ENCODE peak calls at places on chromosome 5, in four cellular contexts. T, F, R and W are unnamed samples.
A peak's percentile ranks its signal among the peaks of the same experiment; 100 is the strongest.

GRCh38 chr5:100647461-100648230 is 112.5 kb downstream of the FAM174A start:
- DNase-seq in R (no peak), F (peak; percentile 39), T (no peak), W (peak; percentile 76)

GRCh38 chr5:122141751-122142150 is 12.4 kb downstream of the ZNF474 start:
- DNase-seq in T (no peak), R (no peak), F (no peak), W (no peak)

GRCh38 chr5:57802131-57802530 is 319.5 kb upstream of the ACTBL2 start:
- DNase-seq in T (peak; percentile 58), R (no peak), F (no peak), W (no peak)

GRCh38 chr5:118007262-118007661 is 981.1 kb downstream of the DTWD2 start:
- DNase-seq in T (no peak), R (no peak), F (no peak), W (no peak)

GRCh38 chr5:99019812-99020697 is 91.2 kb upstream of the CHD1 start:
- DNase-seq in R (no peak), F (no peak), T (peak; percentile 88), W (no peak)

GRCh38 chr5:1345876-1346626 is 1.2 kb upstream of the CLPTM1L start:
- DNase-seq in F (no peak), T (no peak), R (no peak), W (no peak)

GRCh38 chr5:76831108-76831447 is 12.2 kb downstream of the F2RL1 start:
- DNase-seq in R (no peak), T (no peak), F (no peak), W (no peak)

GRCh38 chr5:55868846-55869245 is 17.7 kb downstream of the IL31RA start:
- DNase-seq in R (no peak), F (peak; percentile 60), T (peak; percentile 98), W (no peak)

GRCh38 chr5:378976-379742 is 57.6 kb downstream of the AHRR start:
- DNase-seq in T (no peak), R (peak; percentile 33), F (peak; percentile 10), W (peak; percentile 14)

GRCh38 chr5:93360436-93361100 is 220.5 kb downstream of the NR2F1-AS1 start:
- DNase-seq in R (no peak), F (no peak), T (no peak), W (no peak)

GRCh38 chr5:179186801-179187200 is 126.6 kb downstream of the ZNF354C start:
- DNase-seq in F (no peak), R (no peak), T (no peak), W (peak; percentile 13)

GRCh38 chr5:73532195-73532594 is 33.2 kb downstream of the ANKRA2 start:
- DNase-seq in T (no peak), R (no peak), F (no peak), W (no peak)

GRCh38 chr5:7361593-7361992 is 34.3 kb upstream of the ADCY2 start:
- DNase-seq in R (no peak), F (no peak), T (no peak), W (no peak)

GRCh38 chr5:32852535-32852934 is 141.4 kb downstream of the NPR3 start:
- DNase-seq in F (peak; percentile 39), R (peak; percentile 70), T (peak; percentile 79), W (no peak)

GRCh38 chr5:172932313-172933017 is 26.8 kb upstream of the RPL26L1 start:
- DNase-seq in F (peak; percentile 83), T (peak; percentile 65), R (peak; percentile 87), W (peak; percentile 73)

GRCh38 chr5:172713113-172713808 is 57.7 kb downstream of the DUSP1 start:
- DNase-seq in F (peak; percentile 77), R (no peak), T (peak; percentile 18), W (peak; percentile 77)

GRCh38 chr5:32290922-32291321 is 21.8 kb downstream of the MTMR12 start:
- DNase-seq in T (no peak), F (no peak), R (no peak), W (no peak)

GRCh38 chr5:173055983-173056782 is at the start of gene CREBRF:
- DNase-seq in R (peak; percentile 99), F (peak; percentile 98), T (peak; percentile 95), W (peak; percentile 100)

GRCh38 chr5:134948929-134949328 is 18.8 kb upstream of the CATSPER3 start:
- DNase-seq in F (no peak), T (peak; percentile 42), R (peak; percentile 71), W (no peak)

GRCh38 chr5:171599957-171600612 is 180.6 kb downstream of the FGF18 start:
- DNase-seq in R (no peak), T (no peak), F (no peak), W (no peak)

GRCh38 chr5:153860482-153860881 is 178.2 kb downstream of the FAM114A2 start:
- DNase-seq in F (no peak), T (no peak), R (no peak), W (no peak)

GRCh38 chr5:10227396-10227795 is 22.3 kb downstream of the ATPSCKMT start:
- DNase-seq in F (no peak), T (peak; percentile 62), R (no peak), W (no peak)

GRCh38 chr5:42787845-42788244 is 23.8 kb downstream of the SELENOP start:
- DNase-seq in F (no peak), T (no peak), R (no peak), W (no peak)

GRCh38 chr5:308672-309271 is 12.7 kb upstream of the AHRR start:
- DNase-seq in T (peak; percentile 42), R (no peak), F (peak; percentile 65), W (no peak)

GRCh38 chr5:160496784-160497183 is 75.1 kb downstream of the PTTG1 start:
- DNase-seq in R (no peak), F (no peak), T (no peak), W (no peak)

GRCh38 chr5:139823757-139824355 is 28.2 kb downstream of the PSD2 start:
- DNase-seq in T (no peak), R (peak; percentile 34), F (no peak), W (no peak)

GRCh38 chr5:132301341-132302274 is 7.4 kb downstream of the SLC22A4 start:
- DNase-seq in T (no peak), R (no peak), F (peak; percentile 7), W (no peak)

GRCh38 chr5:58911270-58911669 is 328.4 kb downstream of the RAB3C start:
- DNase-seq in F (no peak), T (no peak), R (no peak), W (no peak)
- H3K4me1 ChIP-seq in F (no peaks in the 10 kb centered on the region), T (no peaks in the 10 kb centered on the region), R (no peaks in the 10 kb centered on the region), W (no peaks in the 10 kb centered on the region)

GRCh38 chr5:61916621-61917620 is 389.1 kb upstream of the KIF2A start:
- DNase-seq in F (no peak), T (no peak), R (no peak), W (no peak)
- H3K4me3 ChIP-seq in F (no peak overlapping the region), T (no peak overlapping the region), R (no peak overlapping the region), W (no peak overlapping the region)

GRCh38 chr5:120463991-120464626 is at the start of gene PRR16:
- DNase-seq in R (peak; percentile 74), T (peak; percentile 78), F (peak; percentile 34), W (peak; percentile 47)

GRCh38 chr5:120466337-120467006 is 2.4 kb downstream of the PRR16 start:
- DNase-seq in T (no peak), R (no peak), F (no peak), W (no peak)

GRCh38 chr5:120465281-120465961 is 1.3 kb downstream of the PRR16 start:
- DNase-seq in F (no peak), R (peak; percentile 75), T (peak; percentile 80), W (peak; percentile 69)

GRCh38 chr5:120463026-120463770 is 902 bp upstream of the PRR16 start:
- DNase-seq in T (peak; percentile 34), R (no peak), F (no peak), W (no peak)

GRCh38 chr5:120464627-120465280 is 654 bp downstream of the PRR16 start:
- DNase-seq in T (peak; percentile 83), F (peak; percentile 36), R (peak; percentile 78), W (peak; percentile 38)
- H3K27ac ChIP-seq in T (peak overlapping the region; percentile 69), F (no peak overlapping the region), R (peak overlapping the region; percentile 75), W (peak overlapping the region; percentile 16)

GRCh38 chr5:113527746-113528145 is 14.3 kb downstream of the YTHDC2 start:
- DNase-seq in F (no peak), R (no peak), T (no peak), W (no peak)
- H3K4me1 ChIP-seq in F (peaks cover 36% of the 10 kb centered on the region), R (no peaks in the 10 kb centered on the region), T (peaks cover 2% of the 10 kb centered on the region), W (no peaks in the 10 kb centered on the region)

GRCh38 chr5:151216781-151217180 is 7.1 kb downstream of the CCDC69 start:
- DNase-seq in R (no peak), T (no peak), F (no peak), W (no peak)

GRCh38 chr5:151213803-151214613 is 9.9 kb downstream of the CCDC69 start:
- DNase-seq in T (peak; percentile 53), R (peak; percentile 89), F (peak; percentile 80), W (peak; percentile 93)

GRCh38 chr5:151215546-151215880 is 8.4 kb downstream of the CCDC69 start:
- DNase-seq in T (no peak), R (no peak), F (no peak), W (no peak)

GRCh38 chr5:151212361-151212899 is 11.5 kb downstream of the CCDC69 start:
- DNase-seq in T (no peak), F (peak; percentile 12), R (no peak), W (no peak)

DNA sequence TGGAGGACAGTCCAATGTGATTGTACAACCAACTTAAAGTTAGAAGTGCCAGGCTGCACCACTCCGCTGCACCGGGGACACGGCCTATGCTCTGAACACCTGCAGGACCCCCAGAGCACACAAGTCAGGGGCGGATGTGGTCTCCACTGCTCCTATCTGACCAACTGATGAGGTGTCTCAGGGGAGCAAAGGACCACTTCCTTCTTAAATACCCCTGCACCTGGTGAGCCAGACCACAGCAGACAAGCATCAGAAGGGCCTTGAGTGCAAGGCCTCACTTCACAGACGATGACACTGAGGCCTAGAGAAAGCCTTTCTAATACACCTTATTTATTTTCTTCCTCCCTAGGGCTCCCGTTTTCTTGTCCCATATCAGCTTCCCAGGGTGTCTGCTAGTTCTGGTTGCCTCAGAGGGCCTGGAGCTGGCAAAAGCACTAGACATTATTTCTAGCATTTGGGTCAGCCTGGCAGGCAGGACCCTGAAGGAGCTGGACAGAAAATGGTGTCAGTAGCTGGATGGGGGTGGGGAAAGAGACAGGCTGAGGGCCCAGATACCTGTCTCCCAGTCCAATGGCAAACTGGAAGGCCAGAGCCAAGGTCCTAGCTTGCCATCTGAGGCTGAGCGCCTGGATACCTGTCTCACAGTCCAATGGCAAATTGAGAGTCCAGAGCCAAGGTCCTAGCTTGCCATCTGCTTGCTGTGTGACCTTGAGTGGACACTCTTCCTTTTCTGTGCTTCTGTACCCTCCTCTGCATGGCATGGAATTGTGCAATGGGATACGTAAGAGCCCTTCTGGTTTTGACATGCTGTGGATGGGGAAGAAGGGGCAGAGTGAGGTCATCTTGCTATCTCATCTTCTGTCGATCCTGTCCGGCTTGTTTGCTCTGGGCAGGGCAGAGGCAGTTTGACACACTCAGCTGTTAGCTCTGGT is 9.0 kb downstream of the CCDC69 start:
- DNase-seq in T (no peak), F (peak; percentile 79), R (no peak), W (no peak)
- H3K4me3 ChIP-seq in T (no peak overlapping the region), F (no peak overlapping the region), R (no peak overlapping the region), W (no peak overlapping the region)